ENCODE peak calls at places on chromosomes 11 and 22, in ten cellular contexts. T is KBM-7, A is head of caudate nucleus, R is EL, W is RPMI7951, V is HuH-7, I is HT1080, M is left ventricle myocardium superior, B is NCI-H82, C is neural progenitor cell. U is an unnamed sample.

GRCh38 chr11:73242291-73243092 is 24.4 kb downstream of the P2RY2 start:
- DNase-seq in M (peak), W (peak), R (peak), T (peak), I (peak), C (peak), V (peak), B (peak), A (peak), U (peak)

GRCh38 chr11:80165763-80166162 is 724.9 kb upstream of the TENM4 start:
- DNase-seq in C (no peak), R (peak), I (peak), W (peak), B (no peak), M (no peak), T (no peak), V (no peak), A (no peak), U (peak)

GRCh38 chr11:116072776-116073175 is 568.6 kb upstream of the CADM1 start:
- DNase-seq in M (no peak), W (no peak), T (no peak), A (no peak), B (peak), V (peak), C (peak), I (no peak), R (no peak), U (peak)

GRCh38 chr11:36376315-36376887 is 80.3 kb downstream of the PRR5L start:
- DNase-seq in B (peak), T (no peak), R (peak), V (no peak), C (peak), M (peak), A (peak), I (peak), W (peak), U (peak)

GRCh38 chr11:103202048-103202651 is 92.9 kb downstream of the DYNC2H1 start:
- DNase-seq in I (peak), T (peak), B (peak), C (peak), M (no peak), R (peak), V (peak), A (no peak), W (peak), U (peak)

GRCh38 chr11:10314199-10315072 is 9.6 kb downstream of the ADM start:
- DNase-seq in V (no peak), M (no peak), B (peak), W (peak), R (no peak), T (peak), C (peak), A (no peak), I (no peak), U (peak)

GRCh38 chr22:27386186-27386585 is 415.4 kb downstream of the MN1 start:
- DNase-seq in V (no peak), B (peak), R (no peak), W (peak), I (no peak), T (no peak), C (no peak), M (no peak), A (no peak), U (no peak)

GRCh38 chr11:31958086-31958735 is 132.7 kb upstream of the RCN1 start:
- DNase-seq in R (peak), W (peak), V (peak), A (peak), B (peak), T (peak), M (peak), I (no peak), C (peak), U (peak)

GRCh38 chr22:22888509-22889353 is 1.1 kb downstream of the IGLL5 start:
- DNase-seq in I (no peak), B (no peak), C (no peak), A (no peak), R (no peak), M (no peak), V (no peak), T (no peak), W (no peak), U (no peak)

GRCh38 chr11:30451167-30451566 is 128.3 kb downstream of the ARL14EP start:
- DNase-seq in B (no peak), T (no peak), R (no peak), V (no peak), A (no peak), I (no peak), M (no peak), C (peak), W (no peak), U (no peak)

GRCh38 chr11:12086271-12087074 is 23.9 kb upstream of the MICAL2 start:
- DNase-seq in I (peak), B (peak), W (peak), M (peak), C (no peak), A (no peak), R (peak), T (no peak), V (no peak), U (peak)

GRCh38 chr22:44107341-44107740 is 73.4 kb upstream of the PARVG start:
- DNase-seq in A (no peak), T (no peak), R (no peak), B (peak), W (no peak), C (peak), V (no peak), M (peak), I (no peak), U (no peak)

GRCh38 chr22:22748297-22748743 is 103.9 kb downstream of the GGTLC2 start:
- DNase-seq in R (peak), C (peak), A (peak), T (peak), V (peak), M (no peak), W (peak), I (peak), B (peak), U (peak)

GRCh38 chr11:3984896-3985295 is 109.7 kb upstream of the RRM1 start:
- DNase-seq in B (peak), R (no peak), A (no peak), T (peak), I (no peak), W (no peak), M (no peak), C (peak), V (no peak), U (no peak)

GRCh38 chr11:124656759-124657627 is 16.5 kb downstream of the SIAE start:
- DNase-seq in V (no peak), B (peak), R (no peak), I (no peak), A (peak), W (no peak), C (peak), T (no peak), M (no peak), U (no peak)

GRCh38 chr11:92002568-92002967 is 222.1 kb upstream of the FAT3 start:
- DNase-seq in M (no peak), B (no peak), A (no peak), V (no peak), C (no peak), R (no peak), T (no peak), W (no peak), I (no peak), U (no peak)

GRCh38 chr11:110366234-110366633 is 63.5 kb upstream of the FDX1 start:
- DNase-seq in I (no peak), A (peak), M (peak), V (no peak), T (no peak), B (no peak), R (no peak), W (peak), C (no peak), U (peak)

GRCh38 chr22:38110863-38111852 is 674 bp upstream of the BAIAP2L2 start:
- DNase-seq in T (no peak), A (no peak), I (no peak), C (peak), R (no peak), V (peak), B (no peak), W (no peak), M (no peak), U (no peak)

GRCh38 chr11:47443028-47443700 is 5.8 kb downstream of the RAPSN start:
- DNase-seq in M (no peak), R (no peak), T (no peak), B (peak), I (no peak), W (no peak), V (peak), A (peak), C (no peak), U (no peak)

GRCh38 chr11:61027141-61027840 is 55.8 kb downstream of the CD6 start:
- DNase-seq in B (no peak), A (no peak), I (no peak), V (no peak), T (no peak), W (no peak), M (no peak), R (no peak), C (no peak), U (no peak)

GRCh38 chr11:126267650-126268049 is 1.0 kb downstream of the SRPRA start:
- DNase-seq in V (no peak), W (no peak), B (no peak), A (no peak), R (no peak), T (no peak), C (no peak), I (no peak), M (no peak), U (no peak)

GRCh38 chr11:83206771-83207413 is 13.4 kb downstream of the ANKRD42 start:
- DNase-seq in M (no peak), I (peak), W (no peak), B (peak), V (no peak), C (no peak), T (no peak), A (no peak), R (no peak), U (no peak)